ENCODE peak calls at places on chromosomes 12 and 14, in six cellular contexts. L is HFF-Myc, C is tibial nerve, H is fibroblast of lung, P is astrocyte of the spinal cord, F is GM12865. R is an unnamed sample.

GRCh38 chr12:130384234-130384633 is 46.5 kb downstream of the PIWIL1 start:
- DNase-seq in F (no peak), H (no peak), L (no peak), P (no peak), C (no peak), R (no peak)

GRCh38 chr14:104600141-104600643 is 4.4 kb downstream of the TMEM179 start:
- DNase-seq in P (no peak), C (no peak), H (no peak), F (no peak), L (peak; percentile 5), R (no peak)

GRCh38 chr12:11152725-11153124 is 18.3 kb upstream of the SMIM10L1 start:
- DNase-seq in L (no peak), F (no peak), H (no peak), P (no peak), C (no peak), R (no peak)

GRCh38 chr14:100526057-100526456 is 61.2 kb downstream of the BEGAIN start:
- DNase-seq in P (no peak), L (no peak), F (no peak), H (no peak), C (no peak), R (no peak)

GRCh38 chr12:89542912-89543592 is 17.2 kb upstream of the POC1B start:
- DNase-seq in F (peak; percentile 80), P (peak; percentile 84), L (peak; percentile 71), C (peak; percentile 37), H (peak; percentile 89), R (no peak)

GRCh38 chr14:93764211-93764659 is 24.1 kb downstream of the PRIMA1 start:
- DNase-seq in L (no peak), C (no peak), H (peak; percentile 5), P (no peak), F (no peak), R (no peak)

GRCh38 chr14:100879782-100880181 is 23.7 kb downstream of the RTL1 start:
- DNase-seq in F (no peak), H (no peak), P (no peak), L (no peak), C (no peak), R (no peak)

GRCh38 chr14:101233016-101233355 is 328.3 kb upstream of the DIO3 start:
- DNase-seq in F (no peak), P (no peak), L (no peak), C (no peak), H (no peak), R (no peak)

GRCh38 chr14:34110531-34110930 is 159.7 kb upstream of the EGLN3 start:
- DNase-seq in C (no peak), H (no peak), P (no peak), L (no peak), F (no peak), R (no peak)

GRCh38 chr12:4505381-4505986 is 33.2 kb upstream of the RAD51AP1 start:
- DNase-seq in C (no peak), P (peak; percentile 73), F (no peak), L (no peak), H (peak; percentile 51), R (no peak)

GRCh38 chr12:47889040-47889439 is 15.8 kb downstream of the VDR start:
- DNase-seq in C (no peak), P (no peak), F (peak; percentile 60), L (no peak), H (no peak), R (no peak)

GRCh38 chr12:117101953-117102833 is 3.0 kb upstream of the TESC start:
- DNase-seq in H (no peak), L (no peak), C (no peak), P (no peak), F (no peak), R (no peak)

GRCh38 chr12:81284137-81284536 is 206.3 kb downstream of the ACSS3 start:
- DNase-seq in P (peak; percentile 43), F (no peak), L (no peak), H (no peak), C (no peak), R (no peak)

GRCh38 chr12:109703684-109704083 is 9.9 kb upstream of the FAM222A start:
- DNase-seq in L (no peak), F (no peak), H (no peak), P (no peak), C (no peak), R (no peak)

GRCh38 chr14:22629357-22629756 is 14.8 kb downstream of the OR6J1 start:
- DNase-seq in H (no peak), P (no peak), L (no peak), C (no peak), F (no peak), R (no peak)

GRCh38 chr12:57726151-57726883 is 12.2 kb downstream of the AGAP2 start:
- DNase-seq in L (peak; percentile 56), H (peak; percentile 83), F (no peak), P (peak; percentile 75), C (no peak), R (peak; percentile 95)

GRCh38 chr12:69068431-69068830 is 135.5 kb upstream of the CPM start:
- DNase-seq in L (peak; percentile 12), P (peak; percentile 53), F (no peak), H (no peak), C (no peak), R (no peak)

GRCh38 chr12:54214553-54215374 is 26.0 kb upstream of the SMUG1 start:
- DNase-seq in H (peak; percentile 87), L (peak; percentile 73), F (peak; percentile 95), C (peak; percentile 62), P (peak; percentile 88), R (peak; percentile 60)

GRCh38 chr12:90211017-90211416 is 502.4 kb upstream of the ATP2B1 start:
- DNase-seq in H (no peak), C (no peak), L (no peak), F (no peak), P (peak; percentile 57), R (no peak)

GRCh38 chr12:7479784-7480183 is 23.8 kb downstream of the CD163 start:
- DNase-seq in P (no peak), F (no peak), H (no peak), L (no peak), C (no peak), R (no peak)

GRCh38 chr12:117120787-117121186 is 21.6 kb upstream of the TESC start:
- DNase-seq in C (no peak), H (no peak), F (no peak), P (no peak), L (no peak), R (no peak)

DNA sequence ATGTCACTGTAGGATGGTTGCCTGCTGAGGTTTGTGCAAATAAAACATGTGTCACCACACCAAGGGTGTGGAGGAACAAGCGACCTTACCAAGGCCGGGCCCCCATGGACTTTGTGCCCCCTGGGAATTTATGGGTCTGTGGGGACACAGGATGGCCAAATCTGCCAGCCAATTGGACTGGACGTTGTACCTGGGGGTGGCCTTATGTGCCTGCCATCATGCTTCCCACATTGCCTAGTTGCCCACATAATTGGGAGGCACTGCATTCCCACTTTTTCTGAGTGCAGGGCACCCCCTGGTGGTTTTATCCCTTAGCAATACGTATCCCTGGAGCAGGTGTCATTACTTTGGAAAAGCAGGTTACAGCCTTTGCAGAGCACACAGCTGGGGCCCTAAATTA is 92.6 kb upstream of the TMPO start:
- DNase-seq in F (no peak), P (no peak), L (no peak), H (no peak), C (no peak), R (no peak)
- TF ChIP-seq CTCF in F (no peak), P (peak; percentile 29), L (peak; percentile 37), H (peak; percentile 30), C (no peak), R (peak; percentile 15)

GRCh38 chr12:115400011-115400410 is 716.0 kb upstream of the TBX3 start:
- DNase-seq in F (no peak), L (no peak), C (no peak), H (no peak), P (no peak), R (no peak)

GRCh38 chr12:115402443-115403170 is 718.6 kb upstream of the TBX3 start:
- DNase-seq in F (no peak), L (no peak), P (peak; percentile 19), C (no peak), H (no peak), R (no peak)

GRCh38 chr12:115394498-115395220 is 710.7 kb upstream of the TBX3 start:
- DNase-seq in F (no peak), C (no peak), L (no peak), H (peak; percentile 30), P (no peak), R (no peak)

GRCh38 chr12:115396567-115396966 is 712.6 kb upstream of the TBX3 start:
- DNase-seq in F (no peak), P (no peak), C (no peak), L (no peak), H (no peak), R (no peak)

DNA sequence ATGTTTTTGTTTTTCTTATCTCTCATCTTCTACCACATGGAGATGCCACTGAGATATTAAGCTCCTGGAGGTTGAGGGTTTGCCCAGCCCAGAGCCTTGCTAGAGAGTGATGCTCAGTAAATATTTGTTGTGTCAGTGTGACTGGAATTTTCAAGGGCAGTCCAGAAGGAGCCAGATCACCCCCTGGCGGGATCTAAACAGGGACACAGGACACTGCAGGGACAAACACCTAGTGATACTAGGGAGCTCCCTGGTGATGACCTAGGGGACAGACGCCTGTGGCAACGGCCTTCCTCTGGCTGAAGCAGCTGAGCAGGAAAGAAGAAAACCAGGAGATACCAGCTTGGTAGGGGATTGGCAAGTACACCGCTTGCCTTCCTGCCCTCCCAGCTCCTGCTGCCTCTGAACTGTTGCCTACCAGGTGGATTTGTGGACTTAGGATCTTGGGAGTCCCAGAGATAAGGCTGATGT is 714.4 kb upstream of the TBX3 start:
- DNase-seq in C (no peak), L (no peak), P (no peak), F (no peak), H (peak; percentile 6), R (no peak)
- TF ChIP-seq CTCF in C (no peak), L (no peak), P (no peak), F (peak; percentile 5), H (no peak), R (peak; percentile 16)

GRCh38 chr14:99186956-99187690 is 84.9 kb downstream of the BCL11B start:
- DNase-seq in F (no peak), H (no peak), C (no peak), L (no peak), P (no peak), R (no peak)

GRCh38 chr14:99189201-99189801 is 82.7 kb downstream of the BCL11B start:
- DNase-seq in L (no peak), F (no peak), C (no peak), P (no peak), H (no peak), R (no peak)

GRCh38 chr14:99190696-99191662 is 81.0 kb downstream of the BCL11B start:
- DNase-seq in F (no peak), H (no peak), L (no peak), P (no peak), C (no peak), R (no peak)

GRCh38 chr14:99187858-99188257 is 84.1 kb downstream of the BCL11B start:
- DNase-seq in P (no peak), C (no peak), F (no peak), H (no peak), L (no peak), R (no peak)

DNA sequence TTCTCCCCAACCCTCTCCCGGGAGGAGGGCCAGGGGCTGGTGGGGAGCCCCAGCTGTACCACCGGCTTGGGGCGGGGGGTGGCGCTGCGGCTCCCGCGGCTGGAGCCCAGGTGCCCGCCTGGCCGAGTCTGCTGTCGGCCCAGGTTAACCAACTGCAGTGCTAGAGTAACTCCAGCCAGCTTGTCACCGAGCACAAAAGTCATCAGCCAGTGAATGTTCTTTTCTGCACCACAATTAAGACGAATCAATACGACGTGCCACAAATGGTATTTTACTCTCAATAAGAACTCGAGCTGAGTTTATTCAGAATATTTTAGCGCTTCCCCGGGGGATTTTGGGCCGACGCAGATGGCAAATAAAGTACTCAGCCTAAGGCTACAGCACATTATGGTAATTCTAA is 83.3 kb downstream of the BCL11B start:
- DNase-seq in H (no peak), L (no peak), F (no peak), P (no peak), C (no peak), R (no peak)
- TF ChIP-seq CTCF in H (no peak), L (peak; percentile 31), F (peak; percentile 15), P (peak; percentile 8), C (no peak), R (no peak)

GRCh38 chr12:51926718-51927117 is 19.4 kb downstream of the ACVRL1 start:
- DNase-seq in L (no peak), F (peak; percentile 71), C (no peak), H (peak; percentile 38), P (no peak), R (no peak)
- TF ChIP-seq CTCF in L (peak; percentile 44), F (peak; percentile 53), C (peak; percentile 13), H (peak; percentile 35), P (peak; percentile 52), R (peak; percentile 37)

R was measured in D721Med.